ENCODE peak calls at places on chromosome 17, in four cellular contexts. T is activated T-helper 9 cell treated with anti-CD3 and anti-CD28 coated beads, Interleukin-2, amount 50 U/mL, for 16 hours; S is Kasumi-1; H is GM23248. E is an unnamed sample.

GRCh38 chr17:28963841-28964240 is 12.5 kb upstream of the PHF12 start:
- DNase-seq in H (no peak), T (no peak), S (no peak), E (no peak)

GRCh38 chr17:81723651-81724209 is 11.6 kb downstream of the SLC25A10 start:
- DNase-seq in S (peak), T (no peak), H (no peak), E (no peak)

GRCh38 chr17:27607692-27608091 is 23.3 kb upstream of the LGALS9 start:
- DNase-seq in H (no peak), S (no peak), T (no peak), E (no peak)

GRCh38 chr17:74862108-74862901 is 2.6 kb upstream of the GRIN2C start:
- DNase-seq in T (peak), S (peak), H (peak), E (no peak)

GRCh38 chr17:51056813-51057510 is 63.7 kb downstream of the SPAG9 start:
- DNase-seq in T (no peak), S (peak), H (peak), E (peak)

GRCh38 chr17:78342438-78343098 is 17.3 kb downstream of the SOCS3 start:
- DNase-seq in T (no peak), S (peak), H (peak), E (no peak)

GRCh38 chr17:81863833-81864768 is 3.8 kb upstream of the P4HB start:
- DNase-seq in S (no peak), H (peak), T (no peak), E (no peak)

GRCh38 chr17:9021985-9022552 is 759 bp downstream of the NTN1 start:
- DNase-seq in H (peak), T (no peak), S (peak), E (no peak)

GRCh38 chr17:586920-587319 is 127.7 kb downstream of the VPS53 start:
- DNase-seq in T (no peak), S (no peak), H (no peak), E (no peak)

GRCh38 chr17:83144421-83145357 is 65.3 kb downstream of the METRNL start:
- DNase-seq in S (no peak), T (no peak), H (peak), E (no peak)

GRCh38 chr17:72182256-72182890 is 61.6 kb downstream of the SOX9 start:
- DNase-seq in H (no peak), T (no peak), S (no peak), E (no peak)

GRCh38 chr17:2174471-2175293 is 119.8 kb downstream of the HIC1 start:
- DNase-seq in S (no peak), H (peak), T (no peak), E (no peak)

GRCh38 chr17:41061969-41062368 is 2.1 kb upstream of the KRTAP2-3 start:
- DNase-seq in T (no peak), S (no peak), H (peak), E (no peak)

GRCh38 chr17:74563358-74563757 is 4.0 kb downstream of the CD300H start:
- DNase-seq in T (no peak), H (no peak), S (no peak), E (no peak)

GRCh38 chr17:62751350-62751691 is 56.8 kb downstream of the MARCHF10 start:
- DNase-seq in H (no peak), S (no peak), T (no peak), E (no peak)

GRCh38 chr17:60971515-60972369 is 294.1 kb downstream of the BCAS3 start:
- DNase-seq in H (peak), S (peak), T (no peak), E (no peak)

GRCh38 chr17:7440823-7441174 is 1.5 kb downstream of the FGF11 start:
- DNase-seq in T (no peak), S (no peak), H (peak), E (no peak)

GRCh38 chr17:44633998-44634397 is 22.3 kb upstream of the MEIOC start:
- DNase-seq in H (no peak), S (no peak), T (no peak), E (no peak)

GRCh38 chr17:40857535-40857934 is 9.5 kb downstream of the KRT12 start:
- DNase-seq in H (peak), T (no peak), S (no peak), E (no peak)

GRCh38 chr17:45690876-45691275 is 93.2 kb upstream of the CRHR1 start:
- DNase-seq in H (no peak), T (no peak), S (no peak), E (no peak)

GRCh38 chr17:74442670-74443515 is 11.0 kb downstream of the GPRC5C start:
- DNase-seq in S (peak), T (no peak), H (peak), E (no peak)

E was measured in NCI-H2081 treated with DMSO at 0.1 percent for 48 hours.